ENCODE peak calls at places on chromosomes 3 and 15, in seven cellular contexts. I is CD8-positive, alpha-beta T cell; G is lower lobe of right lung; O is stomach; P is skeletal muscle cell; F is upper lobe of right lung; Z is mesendoderm. D is an unnamed sample.
A peak's percentile ranks its signal among the peaks of the same experiment; 100 is the strongest.

GRCh38 chr3:82978368-82978767 is 1216.9 kb upstream of the GBE1 start:
- DNase-seq in I (no peak), G (no peak), O (no peak), P (no peak), F (no peak), Z (no peak), D (no peak)

GRCh38 chr3:53242155-53242554 is 13.7 kb downstream of the TKT start:
- DNase-seq in I (no peak), G (no peak), O (no peak), P (no peak), F (peak; percentile 74), Z (no peak), D (no peak)

GRCh38 chr3:108354562-108354961 is 58.2 kb downstream of the HHLA2 start:
- DNase-seq in I (no peak), G (no peak), O (no peak), P (no peak), F (no peak), Z (no peak), D (no peak)

GRCh38 chr3:169041677-169042171 is 621.8 kb downstream of the MECOM start:
- DNase-seq in I (no peak), G (no peak), O (no peak), P (peak; percentile 39), F (no peak), Z (peak; percentile 81), D (no peak)

GRCh38 chr3:187281191-187281714 is 10.3 kb downstream of the MASP1 start:
- DNase-seq in I (no peak), G (no peak), O (no peak), P (no peak), F (no peak), Z (no peak), D (no peak)

GRCh38 chr3:29181149-29181780 is 99.6 kb upstream of the RBMS3 start:
- DNase-seq in I (no peak), G (no peak), O (no peak), P (no peak), F (no peak), Z (peak; percentile 37), D (no peak)

GRCh38 chr15:91476861-91477260 is 376.6 kb upstream of the SLCO3A1 start:
- DNase-seq in I (no peak), G (no peak), O (no peak), P (no peak), F (no peak), Z (no peak), D (no peak)

GRCh38 chr3:180275176-180275575 is 238.4 kb upstream of the PEX5L start:
- DNase-seq in I (no peak), G (no peak), O (no peak), P (no peak), F (no peak), Z (no peak), D (no peak)

GRCh38 chr15:76060098-76060989 is 559 bp downstream of the TMEM266 start:
- DNase-seq in I (peak; percentile 15), G (no peak), O (no peak), P (no peak), F (no peak), Z (no peak), D (no peak)

GRCh38 chr15:78055923-78056713 is 21.4 kb downstream of the TBC1D2B start:
- DNase-seq in I (peak; percentile 17), G (no peak), O (no peak), P (no peak), F (no peak), Z (peak; percentile 49), D (no peak)

GRCh38 chr3:38108649-38109579 is 28.0 kb downstream of the ACAA1 start:
- DNase-seq in I (no peak), G (peak; percentile 50), O (peak; percentile 24), P (no peak), F (peak; percentile 52), Z (no peak), D (peak; percentile 53)

GRCh38 chr15:51829360-51830278 is at the start of gene TMOD3:
- DNase-seq in I (peak; percentile 90), G (peak; percentile 95), O (peak; percentile 94), P (peak; percentile 64), F (peak; percentile 97), Z (peak; percentile 95), D (peak; percentile 95)

GRCh38 chr3:169149349-169149890 is 514.1 kb downstream of the MECOM start:
- DNase-seq in I (peak; percentile 56), G (peak; percentile 91), O (peak; percentile 93), P (peak; percentile 35), F (peak; percentile 94), Z (peak; percentile 86), D (peak; percentile 84)

GRCh38 chr3:76638006-76638405 is 401.9 kb upstream of the ROBO2 start:
- DNase-seq in I (no peak), G (no peak), O (no peak), P (no peak), F (no peak), Z (no peak), D (no peak)

GRCh38 chr3:4826237-4827100 is 152.8 kb upstream of the BHLHE40 start:
- DNase-seq in I (no peak), G (peak; percentile 72), O (peak; percentile 63), P (no peak), F (peak; percentile 83), Z (no peak), D (peak; percentile 91)

GRCh38 chr3:71601811-71602210 is 18.3 kb upstream of the FOXP1 start:
- DNase-seq in I (no peak), G (no peak), O (no peak), P (no peak), F (no peak), Z (peak; percentile 33), D (no peak)

GRCh38 chr3:32138545-32139104 is 32.2 kb downstream of the GPD1L start:
- DNase-seq in I (no peak), G (no peak), O (no peak), P (no peak), F (no peak), Z (no peak), D (no peak)

GRCh38 chr3:41485484-41485883 is 286.2 kb downstream of the CTNNB1 start:
- DNase-seq in I (no peak), G (no peak), O (no peak), P (no peak), F (no peak), Z (no peak), D (no peak)

GRCh38 chr3:133930341-133930933 is 34.8 kb upstream of the RAB6B start:
- DNase-seq in I (no peak), G (no peak), O (no peak), P (no peak), F (no peak), Z (peak; percentile 82), D (no peak)

GRCh38 chr15:25465835-25466234 is 27.0 kb upstream of the UBE3A start:
- DNase-seq in I (no peak), G (peak; percentile 65), O (no peak), P (no peak), F (peak; percentile 81), Z (no peak), D (no peak)

GRCh38 chr3:58034738-58035511 is 26.7 kb downstream of the FLNB start:
- DNase-seq in I (peak; percentile 33), G (no peak), O (no peak), P (no peak), F (no peak), Z (peak; percentile 70), D (peak; percentile 40)

GRCh38 chr3:87198774-87199173 is 28.3 kb upstream of the CHMP2B start:
- DNase-seq in I (no peak), G (no peak), O (no peak), P (no peak), F (no peak), Z (no peak), D (no peak)

GRCh38 chr3:87200059-87200458 is 27.1 kb upstream of the CHMP2B start:
- DNase-seq in I (no peak), G (no peak), O (no peak), P (no peak), F (no peak), Z (no peak), D (no peak)

GRCh38 chr3:87199621-87200020 is 27.5 kb upstream of the CHMP2B start:
- DNase-seq in I (no peak), G (no peak), O (no peak), P (no peak), F (no peak), Z (no peak), D (no peak)

GRCh38 chr3:87197531-87197930 is 29.6 kb upstream of the CHMP2B start:
- DNase-seq in I (no peak), G (no peak), O (no peak), P (no peak), F (no peak), Z (no peak), D (no peak)

GRCh38 chr3:87196879-87197278 is 30.2 kb upstream of the CHMP2B start:
- DNase-seq in I (no peak), G (no peak), O (no peak), P (no peak), F (no peak), Z (peak; percentile 36), D (no peak)
- H3K4me3 ChIP-seq in I (no peak overlapping the region), G (no peak overlapping the region), O (no peak overlapping the region), P (no peak overlapping the region), F (no peak overlapping the region), Z (no peak overlapping the region), D (no peak overlapping the region)

GRCh38 chr15:40103124-40103858 is 5.4 kb downstream of the BMF start:
- DNase-seq in I (no peak), G (peak; percentile 87), O (peak; percentile 94), P (no peak), F (peak; percentile 92), Z (peak; percentile 91), D (peak; percentile 96)
- H3K4me3 ChIP-seq in I (no peak overlapping the region), G (no peak overlapping the region), O (no peak overlapping the region), P (no peak overlapping the region), F (no peak overlapping the region), Z (no peak overlapping the region), D (peak overlapping the region; percentile 22)

DNA sequence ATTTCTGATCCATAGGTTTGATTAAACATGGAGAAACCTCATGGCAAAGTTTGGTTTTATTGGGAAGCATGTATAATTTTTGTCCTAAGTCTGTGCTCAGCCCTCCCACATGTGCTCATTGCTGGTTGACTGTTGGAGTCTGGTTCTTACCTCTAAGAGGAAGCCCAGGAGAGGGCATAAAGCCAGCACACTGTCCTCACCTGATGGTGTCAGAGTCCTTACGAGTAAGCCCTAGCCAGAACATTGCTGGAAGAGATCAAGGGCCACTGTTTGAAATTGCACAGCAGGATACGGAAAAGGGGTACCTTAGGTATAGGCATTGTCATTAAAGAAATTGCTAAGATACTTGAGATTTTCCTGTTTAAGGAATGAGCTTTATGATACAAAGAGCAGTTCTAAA is 21.3 kb downstream of the MLH1 start:
- DNase-seq in I (no peak), G (no peak), O (no peak), P (no peak), F (no peak), Z (no peak), D (no peak)
- H3K4me3 ChIP-seq in I (no peak overlapping the region), G (no peak overlapping the region), O (no peak overlapping the region), P (no peak overlapping the region), F (no peak overlapping the region), Z (no peak overlapping the region), D (no peak overlapping the region)

GRCh38 chr15:44536298-44536961 is 517 bp upstream of the EIF3J start:
- DNase-seq in I (no peak), G (peak; percentile 91), O (peak; percentile 86), P (no peak), F (peak; percentile 94), Z (peak; percentile 97), D (no peak)

GRCh38 chr15:44536962-44537727 is at the start of gene EIF3J:
- DNase-seq in I (peak; percentile 94), G (peak; percentile 97), O (peak; percentile 94), P (peak; percentile 91), F (peak; percentile 97), Z (no peak), D (peak; percentile 98)

GRCh38 chr15:44535092-44535491 is 1.9 kb upstream of the EIF3J start:
- DNase-seq in I (no peak), G (no peak), O (no peak), P (no peak), F (no peak), Z (peak; percentile 5), D (no peak)

GRCh38 chr15:44535509-44536297 is 1.2 kb upstream of the EIF3J start:
- DNase-seq in I (peak; percentile 26), G (no peak), O (no peak), P (no peak), F (no peak), Z (peak; percentile 57), D (peak; percentile 70)

GRCh38 chr15:44537728-44538240 is 837 bp downstream of the EIF3J start:
- DNase-seq in I (no peak), G (no peak), O (no peak), P (no peak), F (no peak), Z (peak; percentile 81), D (no peak)
- H3K4me3 ChIP-seq in I (peak overlapping the region; percentile 71), G (peak overlapping the region; percentile 96), O (peak overlapping the region; percentile 75), P (peak overlapping the region; percentile 92), F (peak overlapping the region; percentile 96), Z (peak overlapping the region; percentile 93), D (peak overlapping the region; percentile 91)

D was measured in sigmoid colon.